ENCODE peak calls at places on chromosome 6, in four cellular contexts. One of them, this sample, is unnamed.
A peak's percentile ranks its signal among the peaks of the same experiment; 100 is the strongest.

GRCh38 chr6:42550277-42550676 is 13.6 kb upstream of the UBR2 start:
- DNase-seq in fibroblast of mammary gland: no peak
- DNase-seq in Caco-2: no peak
- DNase-seq in astrocyte of the cerebellum: no peak
- DNase-seq in this sample: no peak

GRCh38 chr6:163226836-163227485 is 187.6 kb upstream of the QKI start:
- DNase-seq in Caco-2: no peak
- DNase-seq in astrocyte of the cerebellum: peak; percentile 76
- DNase-seq in fibroblast of mammary gland: no peak
- DNase-seq in this sample: no peak

GRCh38 chr6:95143408-95144180 is 433.7 kb upstream of the MANEA start:
- DNase-seq in Caco-2: no peak
- DNase-seq in fibroblast of mammary gland: no peak
- DNase-seq in astrocyte of the cerebellum: no peak
- DNase-seq in this sample: no peak

GRCh38 chr6:134082191-134082590 is 29.8 kb upstream of the SLC2A12 start:
- DNase-seq in astrocyte of the cerebellum: no peak
- DNase-seq in fibroblast of mammary gland: no peak
- DNase-seq in Caco-2: no peak
- DNase-seq in this sample: no peak

GRCh38 chr6:170212051-170212756 is 78.7 kb downstream of the DLL1 start:
- DNase-seq in Caco-2: peak; percentile 13
- DNase-seq in fibroblast of mammary gland: no peak
- DNase-seq in astrocyte of the cerebellum: no peak
- DNase-seq in this sample: no peak

GRCh38 chr6:41629128-41629527 is 9.1 kb upstream of the MDFI start:
- DNase-seq in fibroblast of mammary gland: no peak
- DNase-seq in Caco-2: no peak
- DNase-seq in astrocyte of the cerebellum: no peak
- DNase-seq in this sample: no peak

GRCh38 chr6:38671885-38672467 is 31.0 kb downstream of the GLO1 start:
- DNase-seq in fibroblast of mammary gland: peak; percentile 74
- DNase-seq in Caco-2: no peak
- DNase-seq in astrocyte of the cerebellum: peak; percentile 64
- DNase-seq in this sample: peak; percentile 37

GRCh38 chr6:75481394-75481793 is 12.2 kb downstream of the FILIP1 start:
- DNase-seq in astrocyte of the cerebellum: no peak
- DNase-seq in Caco-2: no peak
- DNase-seq in fibroblast of mammary gland: peak; percentile 52
- DNase-seq in this sample: no peak

GRCh38 chr6:30007132-30007764 is 53.8 kb upstream of the POLR1H start:
- DNase-seq in astrocyte of the cerebellum: no peak
- DNase-seq in Caco-2: no peak
- DNase-seq in fibroblast of mammary gland: no peak
- DNase-seq in this sample: no peak

GRCh38 chr6:166423051-166423745 is 40.5 kb upstream of the MPC1 start:
- DNase-seq in fibroblast of mammary gland: no peak
- DNase-seq in astrocyte of the cerebellum: no peak
- DNase-seq in Caco-2: no peak
- DNase-seq in this sample: no peak

GRCh38 chr6:113401231-113401630 is 455.9 kb upstream of the MARCKS start:
- DNase-seq in Caco-2: no peak
- DNase-seq in astrocyte of the cerebellum: no peak
- DNase-seq in fibroblast of mammary gland: no peak
- DNase-seq in this sample: no peak

GRCh38 chr6:73694711-73695411 is 1.1 kb upstream of the CD109 start:
- DNase-seq in fibroblast of mammary gland: peak; percentile 83
- DNase-seq in Caco-2: no peak
- DNase-seq in astrocyte of the cerebellum: no peak
- DNase-seq in this sample: no peak

GRCh38 chr6:16759646-16760535 is 1.4 kb downstream of the ATXN1 start:
- DNase-seq in astrocyte of the cerebellum: no peak
- DNase-seq in Caco-2: peak; percentile 76
- DNase-seq in fibroblast of mammary gland: peak; percentile 83
- DNase-seq in this sample: peak; percentile 59

GRCh38 chr6:34441526-34441925 is 15.7 kb upstream of the RPS10 start:
- DNase-seq in Caco-2: no peak
- DNase-seq in fibroblast of mammary gland: no peak
- DNase-seq in astrocyte of the cerebellum: no peak
- DNase-seq in this sample: no peak

GRCh38 chr6:121652726-121653623 is 217.5 kb downstream of the GJA1 start:
- DNase-seq in fibroblast of mammary gland: peak; percentile 95
- DNase-seq in Caco-2: no peak
- DNase-seq in astrocyte of the cerebellum: no peak
- DNase-seq in this sample: peak; percentile 60

GRCh38 chr6:121651420-121651819 is 216.0 kb downstream of the GJA1 start:
- DNase-seq in astrocyte of the cerebellum: no peak
- DNase-seq in fibroblast of mammary gland: peak; percentile 18
- DNase-seq in Caco-2: no peak
- DNase-seq in this sample: no peak

GRCh38 chr6:121647905-121648304 is 212.5 kb downstream of the GJA1 start:
- DNase-seq in astrocyte of the cerebellum: no peak
- DNase-seq in fibroblast of mammary gland: peak; percentile 80
- DNase-seq in Caco-2: no peak
- DNase-seq in this sample: no peak

GRCh38 chr6:121652223-121652622 is 216.8 kb downstream of the GJA1 start:
- DNase-seq in Caco-2: no peak
- DNase-seq in astrocyte of the cerebellum: no peak
- DNase-seq in fibroblast of mammary gland: no peak
- DNase-seq in this sample: no peak

GRCh38 chr6:121649951-121650350 is 214.5 kb downstream of the GJA1 start:
- DNase-seq in astrocyte of the cerebellum: no peak
- DNase-seq in fibroblast of mammary gland: no peak
- DNase-seq in Caco-2: no peak
- DNase-seq in this sample: no peak
- H3K4me3 ChIP-seq in astrocyte of the cerebellum: no peak overlapping the region
- H3K4me3 ChIP-seq in fibroblast of mammary gland: no peak overlapping the region
- H3K4me3 ChIP-seq in Caco-2: no peak overlapping the region
- H3K4me3 ChIP-seq in this sample: no peak overlapping the region

GRCh38 chr6:164346631-164347030 is 932.1 kb downstream of the QKI start:
- DNase-seq in astrocyte of the cerebellum: no peak
- DNase-seq in Caco-2: no peak
- DNase-seq in fibroblast of mammary gland: no peak
- DNase-seq in this sample: no peak
- TF ChIP-seq CTCF in astrocyte of the cerebellum: no peak
- TF ChIP-seq CTCF in Caco-2: no peak
- TF ChIP-seq CTCF in fibroblast of mammary gland: no peak
- TF ChIP-seq CTCF in this sample: no peak

GRCh38 chr6:142846883-142847287 is 98.1 kb downstream of the HIVEP2 start:
- DNase-seq in fibroblast of mammary gland: peak; percentile 92
- DNase-seq in astrocyte of the cerebellum: peak; percentile 62
- DNase-seq in Caco-2: no peak
- DNase-seq in this sample: peak; percentile 81

GRCh38 chr6:142844065-142844755 is 100.8 kb downstream of the HIVEP2 start:
- DNase-seq in fibroblast of mammary gland: peak; percentile 79
- DNase-seq in astrocyte of the cerebellum: peak; percentile 64
- DNase-seq in Caco-2: no peak
- DNase-seq in this sample: peak; percentile 33

GRCh38 chr6:142845624-142846458 is 99.1 kb downstream of the HIVEP2 start:
- DNase-seq in astrocyte of the cerebellum: peak; percentile 90
- DNase-seq in Caco-2: peak; percentile 83
- DNase-seq in fibroblast of mammary gland: peak; percentile 80
- DNase-seq in this sample: peak; percentile 24

GRCh38 chr6:142846459-142846831 is 98.5 kb downstream of the HIVEP2 start:
- DNase-seq in astrocyte of the cerebellum: no peak
- DNase-seq in fibroblast of mammary gland: peak; percentile 75
- DNase-seq in Caco-2: no peak
- DNase-seq in this sample: peak; percentile 44

DNA sequence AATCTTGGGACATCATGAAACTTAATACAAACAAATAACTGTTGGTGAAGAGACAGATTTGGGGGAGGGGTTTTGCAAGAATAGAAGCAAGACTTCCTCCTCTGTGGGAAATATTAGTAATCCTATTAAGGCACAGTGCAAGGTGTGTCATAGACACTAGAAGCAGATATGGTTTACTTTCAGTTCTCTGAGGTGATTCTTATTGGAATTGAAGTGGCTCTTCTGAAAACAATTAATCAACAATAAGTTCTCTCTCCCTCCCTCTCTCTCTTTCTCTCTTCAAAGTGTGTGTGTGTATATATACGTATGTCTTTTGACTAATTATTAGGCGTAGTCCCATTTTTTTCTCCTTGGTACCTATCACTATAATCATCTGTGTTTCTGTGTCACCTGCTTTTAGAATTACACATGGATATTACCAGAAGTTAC is 99.8 kb downstream of the HIVEP2 start:
- DNase-seq in fibroblast of mammary gland: no peak
- DNase-seq in Caco-2: no peak
- DNase-seq in astrocyte of the cerebellum: no peak
- DNase-seq in this sample: no peak
- H3K4me3 ChIP-seq in fibroblast of mammary gland: no peak overlapping the region
- H3K4me3 ChIP-seq in Caco-2: no peak overlapping the region
- H3K4me3 ChIP-seq in astrocyte of the cerebellum: peak overlapping the region; percentile 15
- H3K4me3 ChIP-seq in this sample: no peak overlapping the region

DNA sequence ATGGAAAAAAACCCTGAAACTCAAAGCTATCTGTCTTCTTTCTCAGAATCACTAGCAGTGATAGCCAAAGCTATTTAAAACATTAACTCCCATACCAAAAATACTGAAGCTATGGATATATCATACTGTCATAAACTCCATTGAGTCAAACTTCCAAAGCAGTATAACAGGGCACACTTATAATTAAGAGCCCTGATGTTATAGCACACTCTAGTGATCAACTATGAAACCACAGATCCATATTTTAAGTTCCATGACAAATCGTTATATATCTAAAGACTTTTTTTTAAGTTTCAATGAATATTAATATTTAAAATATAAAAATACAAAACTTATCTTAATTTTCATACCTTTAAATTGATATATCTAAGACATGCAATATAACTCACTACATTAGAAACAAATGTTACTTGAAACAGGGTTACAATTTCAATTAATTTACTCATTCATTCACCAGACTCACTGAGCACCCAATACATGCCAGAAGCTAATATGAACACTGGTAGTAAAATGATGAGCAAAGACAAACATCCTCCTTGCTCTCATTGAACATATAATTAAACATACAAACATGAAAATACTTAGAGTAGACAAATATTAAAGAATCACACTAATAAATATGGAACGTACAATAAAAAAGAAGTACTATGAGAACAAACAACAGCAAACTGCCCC is 69.3 kb downstream of the IBTK start:
- DNase-seq in fibroblast of mammary gland: peak; percentile 70
- DNase-seq in Caco-2: no peak
- DNase-seq in astrocyte of the cerebellum: peak; percentile 22
- DNase-seq in this sample: peak; percentile 28
- TF ChIP-seq CTCF in fibroblast of mammary gland: peak; percentile 77
- TF ChIP-seq CTCF in Caco-2: peak; percentile 36
- TF ChIP-seq CTCF in astrocyte of the cerebellum: peak; percentile 31
- TF ChIP-seq CTCF in this sample: peak; percentile 55

GRCh38 chr6:37101991-37102298 is 68.0 kb upstream of the PIM1 start:
- DNase-seq in astrocyte of the cerebellum: no peak
- DNase-seq in Caco-2: no peak
- DNase-seq in fibroblast of mammary gland: no peak
- DNase-seq in this sample: no peak
- H3K4me3 ChIP-seq in astrocyte of the cerebellum: no peak overlapping the region
- H3K4me3 ChIP-seq in Caco-2: peak overlapping the region; percentile 16
- H3K4me3 ChIP-seq in fibroblast of mammary gland: no peak overlapping the region
- H3K4me3 ChIP-seq in this sample: no peak overlapping the region

GRCh38 chr6:44128020-44128917 is 915 bp downstream of the TMEM63B start:
- DNase-seq in astrocyte of the cerebellum: no peak
- DNase-seq in fibroblast of mammary gland: peak; percentile 10
- DNase-seq in Caco-2: peak; percentile 51
- DNase-seq in this sample: no peak
- TF ChIP-seq CTCF in astrocyte of the cerebellum: no peak
- TF ChIP-seq CTCF in fibroblast of mammary gland: no peak
- TF ChIP-seq CTCF in Caco-2: peak; percentile 12
- TF ChIP-seq CTCF in this sample: no peak

GRCh38 chr6:40373267-40373666 is 213.9 kb downstream of the LRFN2 start:
- DNase-seq in astrocyte of the cerebellum: no peak
- DNase-seq in Caco-2: no peak
- DNase-seq in fibroblast of mammary gland: no peak
- DNase-seq in this sample: no peak

GRCh38 chr6:40377173-40377806 is 209.9 kb downstream of the LRFN2 start:
- DNase-seq in astrocyte of the cerebellum: no peak
- DNase-seq in fibroblast of mammary gland: no peak
- DNase-seq in Caco-2: no peak
- DNase-seq in this sample: no peak

GRCh38 chr6:40378725-40379074 is 208.5 kb downstream of the LRFN2 start:
- DNase-seq in fibroblast of mammary gland: no peak
- DNase-seq in astrocyte of the cerebellum: no peak
- DNase-seq in Caco-2: no peak
- DNase-seq in this sample: no peak

GRCh38 chr6:40378071-40378724 is 209.0 kb downstream of the LRFN2 start:
- DNase-seq in Caco-2: no peak
- DNase-seq in fibroblast of mammary gland: no peak
- DNase-seq in astrocyte of the cerebellum: no peak
- DNase-seq in this sample: no peak

DNA sequence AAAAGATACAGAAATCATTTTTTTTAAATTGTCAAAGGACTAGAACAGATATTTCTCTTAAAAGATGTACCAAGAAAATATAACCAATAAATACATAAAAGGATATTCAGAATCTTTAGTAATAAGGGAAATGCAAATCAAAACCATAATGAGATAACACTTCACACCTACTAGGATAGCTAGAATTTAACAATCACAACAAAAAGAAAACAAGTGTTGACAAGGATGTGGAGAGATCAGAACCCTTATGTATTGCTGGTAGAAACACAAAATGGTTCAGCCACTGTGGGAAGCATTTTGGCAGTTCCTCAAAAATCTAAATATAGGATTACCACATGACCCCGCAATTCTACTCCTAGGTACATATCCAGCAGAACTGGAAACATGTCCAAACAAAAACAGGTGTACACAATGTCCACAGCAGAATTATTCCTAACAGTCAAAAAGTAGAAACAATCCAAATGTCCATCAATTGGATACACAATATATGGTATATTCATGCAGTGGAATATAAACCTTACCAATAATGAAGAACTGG is 211.0 kb downstream of the LRFN2 start:
- DNase-seq in astrocyte of the cerebellum: no peak
- DNase-seq in Caco-2: no peak
- DNase-seq in fibroblast of mammary gland: no peak
- DNase-seq in this sample: no peak
- H3K4me3 ChIP-seq in astrocyte of the cerebellum: no peak overlapping the region
- H3K4me3 ChIP-seq in Caco-2: no peak overlapping the region
- H3K4me3 ChIP-seq in fibroblast of mammary gland: no peak overlapping the region
- H3K4me3 ChIP-seq in this sample: no peak overlapping the region

DNA sequence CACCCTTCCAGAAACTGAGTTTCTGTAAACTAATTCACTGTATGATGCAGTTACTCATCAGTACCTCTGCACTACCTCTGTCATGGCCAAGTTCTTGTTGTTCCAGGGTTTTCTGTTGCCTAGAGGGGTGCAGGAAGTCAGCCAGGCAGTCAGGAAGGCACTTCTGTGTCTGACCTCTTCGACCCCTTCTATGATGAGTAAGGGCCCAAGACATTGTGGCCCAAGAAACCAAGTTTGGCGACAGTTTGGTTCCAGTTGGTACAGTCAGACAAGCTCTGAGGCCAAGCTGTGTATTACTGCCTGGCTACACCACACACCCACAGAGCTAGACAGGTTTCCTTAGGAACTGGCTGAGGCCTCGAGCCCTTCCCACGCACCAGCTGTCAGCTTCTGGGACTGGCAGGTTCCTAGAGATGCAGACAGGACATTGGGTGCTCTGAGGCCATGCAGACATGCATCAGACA is 41.2 kb downstream of the TRAF3IP2 start:
- DNase-seq in Caco-2: no peak
- DNase-seq in astrocyte of the cerebellum: no peak
- DNase-seq in fibroblast of mammary gland: peak; percentile 88
- DNase-seq in this sample: no peak
- TF ChIP-seq CTCF in Caco-2: no peak
- TF ChIP-seq CTCF in astrocyte of the cerebellum: no peak
- TF ChIP-seq CTCF in fibroblast of mammary gland: no peak
- TF ChIP-seq CTCF in this sample: no peak

GRCh38 chr6:33076406-33076934 is 680 bp downstream of the HLA-DPB1 start:
- DNase-seq in astrocyte of the cerebellum: no peak
- DNase-seq in Caco-2: no peak
- DNase-seq in fibroblast of mammary gland: no peak
- DNase-seq in this sample: no peak
- H3K4me3 ChIP-seq in astrocyte of the cerebellum: no peak overlapping the region
- H3K4me3 ChIP-seq in Caco-2: no peak overlapping the region
- H3K4me3 ChIP-seq in fibroblast of mammary gland: no peak overlapping the region
- H3K4me3 ChIP-seq in this sample: no peak overlapping the region

This sample was measured in AG09309.